ENCODE peak calls at places on chromosomes 6 and 20, in six cellular contexts. D is neural progenitor cell; H is GM04504; S is AG10803; W is T-helper 1 cell; P is stimulated activated CD4-positive, alpha-beta T cell treated with anti-CD3 and anti-CD28 coated beads, Interleukin-4, amount 100 ng/mL, for 48 hours. J is an unnamed sample.

GRCh38 chr6:147776631-147777030 is 268.1 kb downstream of the SAMD5 start:
- DNase-seq in D (no peak), H (no peak), S (no peak), W (no peak), P (no peak), J (no peak)

GRCh38 chr6:147381734-147382133 is 126.8 kb upstream of the SAMD5 start:
- DNase-seq in D (no peak), H (peak), S (peak), W (no peak), P (no peak), J (no peak)

GRCh38 chr6:4577406-4577805 is 198.8 kb upstream of the CDYL start:
- DNase-seq in D (no peak), H (peak), S (peak), W (no peak), P (no peak), J (no peak)

GRCh38 chr6:146388736-146389364 is 154.8 kb upstream of the RAB32 start:
- DNase-seq in D (peak), H (no peak), S (no peak), W (no peak), P (no peak), J (no peak)

GRCh38 chr20:55090301-55090700 is 614.9 kb downstream of the DOK5 start:
- DNase-seq in D (no peak), H (no peak), S (no peak), W (no peak), P (no peak), J (no peak)

GRCh38 chr6:31620586-31621319 is at the start of gene PRRC2A:
- DNase-seq in D (peak), H (no peak), S (no peak), W (no peak), P (peak), J (peak)

GRCh38 chr6:40482532-40482931 is 104.6 kb downstream of the LRFN2 start:
- DNase-seq in D (peak), H (no peak), S (no peak), W (no peak), P (no peak), J (no peak)

GRCh38 chr6:95576621-95577316 is 566 bp upstream of the MANEA start:
- DNase-seq in D (no peak), H (no peak), S (peak), W (peak), P (no peak), J (no peak)

GRCh38 chr6:27213544-27214125 is 33.9 kb upstream of the PRSS16 start:
- DNase-seq in D (peak), H (no peak), S (no peak), W (peak), P (no peak), J (no peak)

GRCh38 chr6:69090132-69090531 is 455.1 kb downstream of the ADGRB3 start:
- DNase-seq in D (no peak), H (peak), S (peak), W (no peak), P (no peak), J (no peak)

GRCh38 chr6:107657373-107657754 is 166.7 kb downstream of the SCML4 start:
- DNase-seq in D (no peak), H (no peak), S (no peak), W (no peak), P (no peak), J (no peak)

GRCh38 chr6:14506656-14507242 is 389.2 kb downstream of the CD83 start:
- DNase-seq in D (no peak), H (no peak), S (no peak), W (no peak), P (no peak), J (no peak)

GRCh38 chr6:128882991-128883571 is at the start of gene LAMA2:
- DNase-seq in D (peak), H (peak), S (peak), W (no peak), P (no peak), J (no peak)

GRCh38 chr6:73857341-73857890 is 161.4 kb downstream of the CD109 start:
- DNase-seq in D (no peak), H (no peak), S (no peak), W (no peak), P (no peak), J (no peak)

GRCh38 chr6:80214436-80215022 is 108.1 kb downstream of the BCKDHB start:
- DNase-seq in D (peak), H (no peak), S (peak), W (peak), P (no peak), J (no peak)